ENCODE peak calls at places on chromosomes 16 and 17, in seven cellular contexts. U is neuronal stem cell, R is IMR-90, G is trophoblast cell, O is mesenchymal stem cell, Q is H1, N is H9. M is an unnamed sample.

GRCh38 chr17:60525347-60525623 is 757 bp downstream of the APPBP2 start:
- DNase-seq in O (peak), U (no peak), N (no peak), G (peak), Q (no peak), R (peak), M (peak)

GRCh38 chr16:68893710-68894705 is 50.7 kb downstream of the TANGO6 start:
- DNase-seq in N (peak), Q (no peak), R (peak), O (peak), G (no peak), U (peak), M (peak)

GRCh38 chr16:85417156-85417860 is 195.8 kb upstream of the GSE1 start:
- DNase-seq in O (no peak), N (no peak), R (no peak), Q (no peak), G (no peak), U (no peak), M (no peak)

GRCh38 chr17:82366749-82367148 is 4.8 kb upstream of the UTS2R start:
- DNase-seq in G (no peak), O (no peak), N (no peak), U (no peak), R (no peak), Q (no peak), M (no peak)

GRCh38 chr16:24118126-24118821 is 137.9 kb upstream of the CACNG3 start:
- DNase-seq in G (no peak), O (no peak), U (no peak), R (no peak), N (no peak), Q (no peak), M (no peak)

GRCh38 chr16:22317001-22317530 is 19.9 kb downstream of the POLR3E start:
- DNase-seq in U (no peak), Q (no peak), R (no peak), G (no peak), N (no peak), O (no peak), M (no peak)

GRCh38 chr17:73342549-73343167 is 30.9 kb upstream of the CDC42EP4 start:
- DNase-seq in N (no peak), U (peak), O (peak), R (peak), G (peak), Q (no peak), M (no peak)

GRCh38 chr16:19505600-19506303 is 16.1 kb downstream of the GDE1 start:
- DNase-seq in O (no peak), Q (no peak), G (peak), N (no peak), U (no peak), R (peak), M (no peak)

GRCh38 chr17:69761011-69761410 is 314.0 kb upstream of the KCNJ16 start:
- DNase-seq in O (peak), G (peak), Q (no peak), R (peak), U (no peak), N (no peak), M (no peak)

GRCh38 chr17:47946929-47947397 is 5.6 kb downstream of the PNPO start:
- DNase-seq in U (peak), G (peak), Q (peak), N (peak), O (peak), R (peak), M (peak)

GRCh38 chr16:83878838-83879237 is 20.1 kb upstream of the MLYCD start:
- DNase-seq in Q (no peak), R (peak), U (no peak), G (peak), N (no peak), O (peak), M (peak)

DNA sequence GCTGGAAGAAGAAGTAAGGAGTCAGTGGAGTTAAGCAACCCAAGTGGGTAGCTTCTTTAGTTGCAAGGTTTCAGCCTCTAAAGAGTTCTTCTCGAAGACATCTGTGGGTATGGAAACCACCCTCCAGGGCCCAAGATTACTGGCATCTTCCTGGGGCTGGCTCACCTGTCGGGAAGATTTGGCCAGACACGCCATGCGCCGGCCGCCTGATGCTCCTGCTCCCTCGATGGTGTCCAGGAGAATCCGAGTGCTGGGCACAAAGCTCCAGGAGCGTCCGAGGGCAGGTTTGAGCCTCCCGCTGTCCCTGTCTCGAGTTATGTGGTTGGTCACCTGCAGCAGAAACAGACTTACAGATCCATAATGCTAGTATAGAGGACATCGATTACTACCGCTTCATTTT is 18.6 kb downstream of the RAD51D start:
- DNase-seq in G (no peak), Q (no peak), O (no peak), R (no peak), U (no peak), N (no peak), M (no peak)
- H4K8ac ChIP-seq in G (no peak), Q (no peak), O (no peak), R (no peak), U (no peak), N (no peak), M (no peak)

GRCh38 chr16:1993731-1994131 is 4.0 kb downstream of the SYNGR3 start:
- DNase-seq in G (peak), R (peak), Q (no peak), O (peak), N (no peak), U (no peak), M (no peak)

GRCh38 chr16:1991135-1991551 is 1.4 kb downstream of the SYNGR3 start:
- DNase-seq in R (no peak), O (no peak), U (no peak), G (no peak), N (no peak), Q (no peak), M (no peak)

GRCh38 chr16:1990336-1991134 is 765 bp downstream of the SYNGR3 start:
- DNase-seq in N (peak), Q (no peak), U (no peak), R (no peak), G (peak), O (no peak), M (peak)

GRCh38 chr16:1991588-1992474 is 2.1 kb downstream of the SYNGR3 start:
- DNase-seq in R (peak), Q (peak), O (peak), N (peak), U (peak), G (peak), M (peak)

DNA sequence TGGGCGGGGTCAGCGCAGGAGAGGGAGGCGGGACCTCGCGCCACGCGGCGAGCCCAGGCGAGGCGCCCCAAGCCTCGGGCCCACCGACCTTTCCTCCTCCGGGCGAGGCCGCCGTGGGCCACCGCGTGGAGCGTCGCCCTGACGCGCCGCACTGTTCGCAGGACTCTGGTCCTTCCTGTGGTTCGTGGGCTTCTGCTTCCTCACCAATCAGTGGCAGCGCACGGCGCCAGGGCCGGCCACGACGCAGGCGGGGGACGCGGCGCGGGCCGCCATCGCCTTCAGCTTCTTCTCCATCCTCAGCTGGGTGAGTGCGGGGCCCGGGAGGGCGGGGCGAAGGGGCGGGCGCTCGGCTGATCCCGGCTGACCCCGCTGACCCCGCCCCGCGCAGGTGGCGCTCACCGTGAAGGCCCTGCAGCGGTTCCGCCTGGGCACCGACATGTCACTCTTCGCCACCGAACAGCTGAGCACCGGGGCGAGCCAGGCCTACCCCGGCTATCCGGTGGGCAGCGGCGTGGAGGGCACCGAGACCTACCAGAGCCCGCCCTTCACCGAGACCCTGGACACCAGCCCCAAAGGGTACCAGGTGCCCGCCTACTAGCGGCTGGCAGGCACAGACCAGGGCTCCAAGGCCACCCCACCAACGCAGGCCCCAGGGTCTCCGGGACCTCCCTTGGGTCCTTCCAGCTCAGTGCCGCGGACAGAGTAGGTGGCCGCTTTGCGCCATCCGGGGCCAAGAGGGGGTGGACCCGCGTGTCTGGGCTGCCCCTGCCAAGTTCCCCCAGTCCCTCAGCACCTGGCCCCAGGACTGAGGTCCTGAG is 2.9 kb downstream of the SYNGR3 start:
- DNase-seq in Q (no peak), G (no peak), N (peak), O (no peak), U (no peak), R (no peak), M (no peak)
- H3K9ac ChIP-seq in Q (peak), G (no peak), N (no peak), O (no peak), U (peak), R (no peak), M (peak)

GRCh38 chr17:1464186-1464585 is 8.2 kb upstream of the CRK start:
- DNase-seq in O (no peak), U (no peak), G (no peak), R (no peak), Q (no peak), N (no peak), M (no peak)

GRCh38 chr17:1455748-1456599 is at the start of gene CRK:
- DNase-seq in U (peak), R (peak), Q (peak), N (peak), O (peak), G (peak), M (peak)

GRCh38 chr17:1460233-1460632 is 4.2 kb upstream of the CRK start:
- DNase-seq in N (no peak), Q (no peak), G (no peak), U (no peak), O (no peak), R (no peak), M (no peak)

GRCh38 chr17:1462164-1463112 is 6.4 kb upstream of the CRK start:
- DNase-seq in N (no peak), R (no peak), G (peak), O (peak), Q (no peak), U (no peak), M (no peak)

DNA sequence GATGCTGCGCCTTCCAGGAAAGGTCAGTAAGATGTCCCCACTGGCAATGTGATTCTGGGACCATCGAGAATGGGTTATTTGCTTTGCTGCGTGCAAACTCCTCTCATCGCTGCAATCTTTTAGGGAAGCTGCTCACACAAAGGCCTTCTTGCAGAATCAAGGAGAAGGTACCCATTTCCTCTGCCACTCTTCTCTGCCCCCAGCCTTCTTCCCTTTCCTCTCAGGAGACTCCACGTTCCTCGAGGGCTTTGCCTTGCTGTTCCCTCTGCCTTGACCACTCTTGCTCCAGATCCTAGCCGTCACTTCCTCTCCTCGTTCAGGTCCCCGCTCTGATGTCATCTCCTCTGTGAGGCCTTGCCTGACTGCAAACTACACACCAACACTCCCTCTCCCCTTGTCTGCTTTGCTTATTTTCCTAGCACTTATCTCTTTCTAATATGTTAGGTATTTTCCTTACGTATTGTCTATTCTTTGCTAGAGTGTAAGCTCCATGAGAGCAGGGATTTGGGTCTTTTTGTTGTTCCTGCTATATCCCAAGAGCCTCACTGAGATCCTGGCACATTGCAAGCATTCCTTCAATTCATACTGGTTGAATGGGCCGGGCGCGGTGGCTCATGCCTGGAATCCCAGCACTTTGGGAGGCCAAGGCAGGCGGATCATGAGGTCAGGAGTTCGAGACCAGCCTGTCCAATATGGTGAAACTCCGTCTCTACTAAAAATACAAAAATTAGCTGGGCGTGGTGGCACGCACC is 5.3 kb upstream of the CRK start:
- DNase-seq in R (no peak), N (no peak), O (no peak), Q (no peak), U (no peak), G (peak), M (peak)
- H4K8ac ChIP-seq in R (no peak), N (no peak), O (no peak), Q (no peak), U (no peak), G (no peak), M (no peak)

GRCh38 chr16:11681526-11681925 is 13.3 kb downstream of the SNN start:
- DNase-seq in N (no peak), U (no peak), R (no peak), O (no peak), G (no peak), Q (no peak), M (no peak)
- H3K9ac ChIP-seq in N (no peak), U (no peak), R (no peak), O (no peak), G (no peak), Q (no peak), M (no peak)

GRCh38 chr17:45808845-45809244 is 24.7 kb downstream of the CRHR1 start:
- DNase-seq in R (no peak), Q (no peak), U (no peak), G (no peak), N (no peak), O (no peak), M (no peak)
- H4K8ac ChIP-seq in R (no peak), Q (no peak), U (no peak), G (no peak), N (no peak), O (no peak), M (no peak)

DNA sequence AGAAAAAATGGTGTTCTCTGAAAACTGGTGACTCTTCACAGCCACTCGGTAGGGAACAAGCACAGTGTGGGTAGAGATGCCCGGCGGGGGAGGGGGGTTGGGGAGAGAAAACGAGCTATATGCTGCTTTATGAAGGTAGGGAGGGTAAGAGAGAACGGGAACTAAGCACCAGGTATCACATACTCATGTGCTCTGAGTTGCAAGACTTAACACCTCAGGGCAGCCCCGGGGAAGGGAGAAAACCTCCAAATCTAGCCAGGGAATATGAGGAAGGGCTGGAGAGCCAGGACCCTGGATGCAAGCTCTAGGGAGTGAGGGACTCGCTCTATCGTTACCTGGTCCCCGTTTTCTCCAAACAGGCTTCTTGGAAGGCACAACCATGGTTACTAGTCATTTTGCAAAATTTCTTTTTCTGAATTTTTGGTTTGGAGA is 35.3 kb downstream of the HIC1 start:
- DNase-seq in O (no peak), R (no peak), U (no peak), N (no peak), G (peak), Q (no peak), M (no peak)
- H3K9ac ChIP-seq in O (peak), R (peak), U (peak), N (no peak), G (no peak), Q (no peak), M (no peak)

GRCh38 chr16:87076950-87077749 is 240.0 kb downstream of the C16orf95 start:
- DNase-seq in G (peak), N (peak), R (peak), U (no peak), O (peak), Q (peak), M (peak)

GRCh38 chr16:87076331-87076949 is 240.8 kb downstream of the C16orf95 start:
- DNase-seq in G (peak), N (no peak), O (no peak), R (no peak), Q (no peak), U (no peak), M (no peak)

GRCh38 chr16:87075319-87075860 is 241.8 kb downstream of the C16orf95 start:
- DNase-seq in U (no peak), Q (no peak), G (no peak), N (no peak), R (no peak), O (no peak), M (no peak)

GRCh38 chr16:87080571-87081167 is 236.5 kb downstream of the C16orf95 start:
- DNase-seq in G (no peak), N (no peak), Q (no peak), R (no peak), O (no peak), U (no peak), M (no peak)

DNA sequence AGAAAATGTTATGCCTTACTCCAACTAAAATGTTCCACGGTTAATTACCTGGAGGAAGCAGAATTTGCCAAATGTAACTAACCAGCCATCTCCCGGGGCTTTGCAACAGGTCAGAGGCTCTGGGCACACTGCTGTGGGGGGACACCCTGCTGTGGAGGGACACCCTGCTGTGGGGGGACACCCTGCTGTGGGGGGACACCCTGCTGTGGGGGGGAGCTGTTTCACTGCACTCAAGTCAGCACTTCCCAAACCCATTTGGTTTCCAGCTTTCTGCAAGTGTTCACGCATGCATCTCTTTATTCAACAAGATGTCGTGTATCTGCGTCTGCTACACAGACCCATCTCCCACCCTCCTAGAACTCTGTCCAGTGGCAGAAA is 239.5 kb downstream of the C16orf95 start:
- DNase-seq in N (no peak), Q (no peak), U (no peak), G (no peak), R (no peak), O (no peak), M (no peak)
- H4K8ac ChIP-seq in N (no peak), Q (no peak), U (no peak), G (no peak), R (no peak), O (no peak), M (no peak)

DNA sequence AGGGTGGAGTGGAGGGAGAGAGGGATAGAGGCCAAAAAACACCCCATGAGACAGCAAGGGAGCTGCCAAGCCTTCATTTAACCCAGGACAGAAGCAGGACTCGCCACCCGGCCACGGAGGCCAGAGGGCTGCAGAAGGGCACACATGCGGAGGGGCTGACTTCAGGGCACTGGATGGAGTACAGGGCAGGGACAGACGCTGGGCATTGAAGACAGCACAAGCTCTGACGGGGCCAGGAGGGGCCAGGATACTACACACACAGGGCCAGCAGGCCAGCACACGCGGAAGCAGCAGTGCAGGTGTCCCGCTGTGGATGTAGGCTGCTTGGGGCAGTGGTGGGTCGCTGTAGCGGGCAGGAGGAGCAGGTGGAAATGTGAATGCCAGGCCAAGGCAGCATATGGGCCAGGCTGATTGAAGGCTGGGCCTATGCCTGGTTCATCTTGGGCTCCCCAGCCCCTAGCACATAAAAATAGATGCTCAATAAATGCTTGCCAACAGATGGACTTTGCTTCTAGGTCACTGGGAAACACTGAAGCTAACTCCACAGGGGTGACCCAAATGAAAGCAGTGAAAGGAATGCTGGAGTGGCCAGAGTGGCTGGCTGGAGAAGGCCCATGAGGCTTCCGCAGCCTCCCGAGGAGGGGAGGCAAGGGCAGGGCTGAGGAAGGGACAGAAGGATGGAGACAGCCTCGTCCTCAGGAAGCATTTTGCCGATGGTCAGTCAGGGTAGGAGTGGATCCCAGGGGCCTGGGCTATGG is 61.6 kb downstream of the GNA13 start:
- DNase-seq in N (no peak), Q (no peak), R (no peak), G (no peak), O (no peak), U (no peak), M (no peak)
- H3K9ac ChIP-seq in N (no peak), Q (no peak), R (no peak), G (peak), O (no peak), U (no peak), M (no peak)

GRCh38 chr17:40477796-40478195 is 23.6 kb downstream of the TNS4 start:
- DNase-seq in Q (no peak), R (no peak), N (no peak), U (no peak), O (no peak), G (no peak), M (no peak)
- H4K8ac ChIP-seq in Q (no peak), R (peak), N (no peak), U (no peak), O (no peak), G (no peak), M (no peak)

M was measured in mesendoderm.